ENCODE peak calls at places on chromosomes 11 and 22, in six cellular contexts. H is RPMI8226; P is stimulated activated CD8-positive, alpha-beta memory T cell treated with anti-CD3 and anti-CD28 coated beads, Interleukin-2, amount 100 ng/mL, for 48 hours; Y is NCI-H1436; K is fibroblast of pulmonary artery; O is brain microvascular endothelial cell. U is an unnamed sample.

GRCh38 chr22:46891382-46891951 is 129.0 kb downstream of the TBC1D22A start:
- DNase-seq in H (no peak), P (no peak), Y (no peak), K (no peak), O (no peak), U (no peak)

GRCh38 chr11:8794677-8795103 is 112.1 kb downstream of the RPL27A start:
- DNase-seq in H (peak; percentile 41), P (no peak), Y (peak; percentile 13), K (no peak), O (no peak), U (no peak)

GRCh38 chr11:130452941-130453340 is 4.5 kb downstream of the ADAMTS15 start:
- DNase-seq in H (no peak), P (no peak), Y (no peak), K (no peak), O (no peak), U (no peak)

GRCh38 chr11:73308963-73309960 is 1.2 kb downstream of the ARHGEF17 start:
- DNase-seq in H (no peak), P (no peak), Y (no peak), K (peak; percentile 97), O (peak; percentile 94), U (no peak)

GRCh38 chr22:35541254-35541748 is 670 bp downstream of the RASD2 start:
- DNase-seq in H (no peak), P (no peak), Y (no peak), K (no peak), O (no peak), U (no peak)

GRCh38 chr11:48001438-48002021 is 21.2 kb downstream of the PTPRJ start:
- DNase-seq in H (no peak), P (peak; percentile 52), Y (no peak), K (peak; percentile 66), O (peak; percentile 75), U (peak; percentile 75)

GRCh38 chr22:39095971-39096370 is 1.1 kb upstream of the APOBEC3H start:
- DNase-seq in H (no peak), P (no peak), Y (no peak), K (no peak), O (no peak), U (no peak)

GRCh38 chr11:105051559-105051958 is 6.4 kb upstream of the CARD16 start:
- DNase-seq in H (no peak), P (no peak), Y (no peak), K (no peak), O (no peak), U (no peak)

GRCh38 chr11:46963848-46964247 is 27.3 kb downstream of the CSTPP1 start:
- DNase-seq in H (no peak), P (no peak), Y (no peak), K (no peak), O (no peak), U (no peak)

GRCh38 chr22:42716649-42717127 is 4.0 kb downstream of the A4GALT start:
- DNase-seq in H (peak; percentile 84), P (no peak), Y (no peak), K (no peak), O (no peak), U (peak; percentile 95)

GRCh38 chr11:108085672-108086071 is 35.7 kb upstream of the ACAT1 start:
- DNase-seq in H (no peak), P (no peak), Y (no peak), K (no peak), O (no peak), U (no peak)

GRCh38 chr22:49887716-49888115 is 30.5 kb downstream of the ALG12 start:
- DNase-seq in H (no peak), P (no peak), Y (no peak), K (no peak), O (no peak), U (no peak)

GRCh38 chr11:110337570-110338193 is 41.3 kb upstream of the RDX start:
- DNase-seq in H (no peak), P (no peak), Y (no peak), K (peak; percentile 40), O (peak; percentile 67), U (no peak)

GRCh38 chr22:41532908-41533825 is 11.1 kb downstream of the POLR3H start:
- DNase-seq in H (peak; percentile 74), P (peak; percentile 63), Y (peak; percentile 29), K (peak; percentile 71), O (peak; percentile 43), U (peak; percentile 78)

GRCh38 chr22:45096256-45096907 is 67.3 kb upstream of the NUP50 start:
- DNase-seq in H (peak; percentile 67), P (no peak), Y (peak; percentile 27), K (peak; percentile 68), O (peak; percentile 59), U (peak; percentile 61)

GRCh38 chr11:61294717-61295595 is at the start of gene VWCE:
- DNase-seq in H (peak; percentile 93), P (peak; percentile 64), Y (peak; percentile 62), K (peak; percentile 55), O (peak; percentile 15), U (peak; percentile 89)

GRCh38 chr11:128598755-128599154 is 11.4 kb upstream of the ETS1 start:
- DNase-seq in H (no peak), P (no peak), Y (no peak), K (no peak), O (no peak), U (no peak)

GRCh38 chr11:1010551-1011319 is 25.8 kb downstream of the MUC6 start:
- DNase-seq in H (no peak), P (no peak), Y (no peak), K (no peak), O (no peak), U (no peak)

GRCh38 chr22:27438271-27438980 is 363.1 kb downstream of the MN1 start:
- DNase-seq in H (no peak), P (no peak), Y (no peak), K (no peak), O (no peak), U (no peak)

GRCh38 chr22:41925783-41926460 is 684 bp downstream of the TNFRSF13C start:
- DNase-seq in H (peak; percentile 78), P (peak; percentile 73), Y (peak; percentile 76), K (peak; percentile 45), O (no peak), U (peak; percentile 78)

GRCh38 chr11:123822022-123822421 is 15.9 kb upstream of the OR6M1 start:
- DNase-seq in H (no peak), P (no peak), Y (no peak), K (peak; percentile 39), O (no peak), U (no peak)

GRCh38 chr11:33377852-33378385 is 120.7 kb downstream of the HIPK3 start:
- DNase-seq in H (no peak), P (no peak), Y (no peak), K (peak; percentile 42), O (no peak), U (peak; percentile 55)

GRCh38 chr22:38758276-38758945 is 2.6 kb upstream of the SUN2 start:
- DNase-seq in H (no peak), P (peak; percentile 52), Y (peak; percentile 87), K (no peak), O (no peak), U (no peak)

GRCh38 chr11:60634151-60634550 is 65.3 kb upstream of the MS4A8 start:
- DNase-seq in H (no peak), P (no peak), Y (no peak), K (no peak), O (no peak), U (peak; percentile 58)

GRCh38 chr11:43543313-43543712 is 137.2 kb upstream of the HSD17B12 start:
- DNase-seq in H (no peak), P (no peak), Y (no peak), K (no peak), O (no peak), U (no peak)

GRCh38 chr11:316031-316701 is 2.3 kb downstream of the IFITM1 start:
- DNase-seq in H (no peak), P (no peak), Y (no peak), K (no peak), O (no peak), U (no peak)

GRCh38 chr22:45575607-45576272 is 73.1 kb downstream of the FBLN1 start:
- DNase-seq in H (no peak), P (no peak), Y (no peak), K (no peak), O (no peak), U (no peak)

GRCh38 chr22:43226368-43226979 is 39.5 kb upstream of the TTLL12 start:
- DNase-seq in H (no peak), P (no peak), Y (no peak), K (peak; percentile 11), O (peak; percentile 9), U (no peak)

GRCh38 chr11:35330924-35331323 is 88.4 kb downstream of the SLC1A2 start:
- DNase-seq in H (peak; percentile 58), P (no peak), Y (no peak), K (no peak), O (no peak), U (no peak)

GRCh38 chr11:35031869-35032268 is 107.1 kb upstream of the CD44 start:
- DNase-seq in H (no peak), P (no peak), Y (no peak), K (no peak), O (peak; percentile 66), U (no peak)

GRCh38 chr11:110295487-110296225 is 758 bp downstream of the RDX start:
- DNase-seq in H (peak; percentile 77), P (peak; percentile 39), Y (no peak), K (peak; percentile 30), O (peak; percentile 28), U (peak; percentile 73)

GRCh38 chr22:45202333-45203149 is 38.2 kb downstream of the KIAA0930 start:
- DNase-seq in H (no peak), P (no peak), Y (no peak), K (no peak), O (peak; percentile 16), U (no peak)

GRCh38 chr11:31875861-31876625 is 64.9 kb upstream of the PAX6 start:
- DNase-seq in H (no peak), P (no peak), Y (no peak), K (no peak), O (no peak), U (no peak)

GRCh38 chr11:33634291-33634834 is 66.3 kb downstream of the C11orf91 start:
- DNase-seq in H (no peak), P (no peak), Y (no peak), K (peak; percentile 33), O (peak; percentile 40), U (no peak)

GRCh38 chr11:20661850-20662249 is 7.5 kb upstream of the NELL1 start:
- DNase-seq in H (no peak), P (no peak), Y (no peak), K (no peak), O (no peak), U (no peak)

GRCh38 chr11:21567628-21568290 is 625.1 kb upstream of the ANO5 start:
- DNase-seq in H (no peak), P (no peak), Y (no peak), K (no peak), O (no peak), U (no peak)

GRCh38 chr11:57131080-57131790 is 50.5 kb upstream of the LRRC55 start:
- DNase-seq in H (peak; percentile 21), P (no peak), Y (no peak), K (peak; percentile 34), O (peak; percentile 14), U (no peak)

GRCh38 chr11:104895619-104896018 is 2.6 kb downstream of the CASP12 start:
- DNase-seq in H (no peak), P (no peak), Y (no peak), K (no peak), O (no peak), U (no peak)